ENCODE peak calls at places on chromosomes 11 and 22, in nine cellular contexts. A is activated naive CD4-positive, alpha-beta T cell; J is M059J; C is uterus; H is AG09309; N is neural crest cell; K is astrocyte; X is activated T-helper 2 cell treated with anti-CD3 and anti-CD28 coated beads, Interferon-gamma antibody, Interleukin-2, Interleukin-4, amounts not matched to agents 10 μg/mL and 5 μg/mL and 100 μg/mL, durations not matched to agents 14 hours and 24 hours and 36 hours; U is EH. T is an unnamed sample.

GRCh38 chr11:78499971-78500370 is 74.7 kb downstream of the NARS2 start:
- DNase-seq in H (no peak), N (no peak), X (no peak), C (no peak), U (peak; percentile 12), J (no peak), K (peak; percentile 19), A (no peak), T (no peak)

GRCh38 chr11:111569476-111569875 is 29.0 kb downstream of the LAYN start:
- DNase-seq in K (peak; percentile 41), N (no peak), C (no peak), X (no peak), A (no peak), H (no peak), J (no peak), U (peak; percentile 57), T (no peak)

GRCh38 chr11:76788661-76789442 is 5.7 kb downstream of the TSKU start:
- DNase-seq in C (peak; percentile 21), N (no peak), U (no peak), X (no peak), J (peak; percentile 43), H (no peak), K (no peak), A (no peak), T (peak; percentile 23)

GRCh38 chr11:94768602-94769511 is 701 bp downstream of the AMOTL1 start:
- DNase-seq in C (peak; percentile 38), X (no peak), H (no peak), J (peak; percentile 53), N (peak; percentile 26), U (peak; percentile 56), A (no peak), K (peak; percentile 32), T (no peak)

GRCh38 chr22:29661355-29661754 is 57.9 kb downstream of the NF2 start:
- DNase-seq in N (no peak), X (no peak), H (no peak), J (no peak), U (peak; percentile 35), C (no peak), K (peak; percentile 24), A (no peak), T (no peak)

GRCh38 chr22:37563153-37564081 is 3.1 kb downstream of the CDC42EP1 start:
- DNase-seq in C (peak; percentile 96), J (peak; percentile 96), H (peak; percentile 78), U (peak; percentile 98), K (peak; percentile 96), N (no peak), A (no peak), X (no peak), T (peak; percentile 92)

GRCh38 chr11:57761301-57762234 is at the start of gene CTNND1:
- DNase-seq in N (peak; percentile 63), U (peak; percentile 98), K (peak; percentile 96), J (peak; percentile 98), H (peak; percentile 93), X (no peak), C (peak; percentile 95), A (no peak), T (peak; percentile 69)

GRCh38 chr11:58578136-58578634 is 678 bp upstream of the ZFP91 start:
- DNase-seq in K (peak; percentile 97), A (peak; percentile 92), X (peak; percentile 92), J (peak; percentile 99), N (peak; percentile 86), C (peak; percentile 97), U (peak; percentile 99), H (peak; percentile 97), T (peak; percentile 92)

GRCh38 chr11:62387381-62387780 is 31.5 kb upstream of the SCGB1A1 start:
- DNase-seq in A (no peak), H (no peak), C (no peak), J (no peak), N (no peak), X (no peak), U (no peak), K (no peak), T (no peak)

GRCh38 chr22:42743501-42743991 is 22.9 kb upstream of the A4GALT start:
- DNase-seq in H (peak; percentile 69), N (no peak), K (no peak), A (no peak), U (peak; percentile 63), X (no peak), J (peak; percentile 44), C (peak; percentile 79), T (no peak)

GRCh38 chr11:114399490-114399889 is 821 bp downstream of the C11orf71 start:
- DNase-seq in A (no peak), N (no peak), X (no peak), J (no peak), U (no peak), C (no peak), H (no peak), K (no peak), T (no peak)

GRCh38 chr11:34860034-34860433 is 56.1 kb downstream of the APIP start:
- DNase-seq in X (no peak), C (no peak), J (no peak), A (no peak), N (no peak), H (no peak), U (no peak), K (no peak), T (no peak)

GRCh38 chr11:17778352-17778751 is 43.8 kb downstream of the KCNC1 start:
- DNase-seq in H (no peak), K (no peak), U (no peak), J (no peak), C (no peak), X (no peak), A (no peak), N (no peak), T (no peak)

GRCh38 chr22:20106849-20107237 is 9.1 kb upstream of the RANBP1 start:
- DNase-seq in K (no peak), H (no peak), U (no peak), A (no peak), J (no peak), X (no peak), N (no peak), C (no peak), T (no peak)

GRCh38 chr22:44493206-44493605 is 4.8 kb downstream of the RTL6 start:
- DNase-seq in N (no peak), J (no peak), U (no peak), C (no peak), X (no peak), K (no peak), A (no peak), H (no peak), T (no peak)

GRCh38 chr11:34157163-34157562 is 51.7 kb downstream of the NAT10 start:
- DNase-seq in U (no peak), N (no peak), J (no peak), A (no peak), H (no peak), C (no peak), K (no peak), X (no peak), T (no peak)

GRCh38 chr11:4704790-4705334 is 278 bp downstream of the MMP26 start:
- DNase-seq in K (no peak), X (no peak), H (no peak), U (no peak), C (no peak), J (no peak), A (no peak), N (no peak), T (no peak)

GRCh38 chr11:113951487-113951886 is 23.4 kb upstream of the HTR3A start:
- DNase-seq in J (no peak), K (no peak), U (no peak), X (no peak), H (no peak), A (no peak), N (no peak), C (no peak), T (no peak)

GRCh38 chr11:6621711-6622211 is 2.5 kb upstream of the TPP1 start:
- DNase-seq in U (no peak), N (no peak), H (no peak), K (no peak), C (peak; percentile 26), X (no peak), J (no peak), A (no peak), T (no peak)

GRCh38 chr11:90496722-90497121 is 273.9 kb upstream of the CHORDC1 start:
- DNase-seq in C (no peak), H (no peak), J (no peak), U (no peak), X (no peak), N (no peak), A (no peak), K (no peak), T (no peak)

GRCh38 chr22:17441326-17441725 is 72.1 kb downstream of the CECR2 start:
- DNase-seq in K (no peak), H (no peak), A (no peak), X (no peak), J (no peak), U (no peak), N (no peak), C (no peak), T (no peak)

GRCh38 chr22:46547883-46548244 is 10.4 kb upstream of the CELSR1 start:
- DNase-seq in N (no peak), X (no peak), J (peak; percentile 92), A (no peak), C (peak; percentile 51), U (peak; percentile 95), H (peak; percentile 70), K (peak; percentile 87), T (peak; percentile 20)

GRCh38 chr11:15852179-15852578 is 504.2 kb downstream of the SOX6 start:
- DNase-seq in H (no peak), J (no peak), K (no peak), C (no peak), N (no peak), A (no peak), U (no peak), X (no peak), T (no peak)

GRCh38 chr11:10807629-10808552 is 835 bp downstream of the EIF4G2 start:
- DNase-seq in X (peak; percentile 46), U (peak; percentile 74), A (peak; percentile 22), J (peak; percentile 58), N (peak; percentile 28), H (no peak), C (peak; percentile 49), K (peak; percentile 18), T (peak; percentile 19)

GRCh38 chr11:79232346-79232745 is 208.5 kb downstream of the TENM4 start:
- DNase-seq in U (no peak), X (no peak), H (no peak), N (no peak), A (no peak), J (no peak), C (no peak), K (peak; percentile 88), T (no peak)

GRCh38 chr22:48318173-48318572 is 1509.5 kb downstream of the BRD1 start:
- DNase-seq in X (no peak), K (no peak), N (no peak), J (no peak), C (no peak), H (no peak), A (no peak), U (no peak), T (no peak)

GRCh38 chr22:33825761-33826160 is 94.5 kb downstream of the LARGE1 start:
- DNase-seq in U (no peak), X (no peak), C (no peak), K (no peak), H (no peak), J (no peak), N (no peak), A (no peak), T (no peak)

GRCh38 chr11:118263694-118264567 is at the start of gene MPZL2:
- DNase-seq in X (no peak), A (no peak), K (no peak), C (peak; percentile 31), J (peak; percentile 79), N (no peak), U (no peak), H (no peak), T (no peak)

GRCh38 chr11:113242767-113243397 is 71.5 kb upstream of the TTC12 start:
- DNase-seq in K (peak; percentile 63), C (peak; percentile 26), J (no peak), X (peak; percentile 46), U (peak; percentile 53), H (peak; percentile 24), A (no peak), N (no peak), T (peak; percentile 62)

GRCh38 chr11:131667566-131667965 is 297.2 kb downstream of the NTM start:
- DNase-seq in X (no peak), K (no peak), A (no peak), H (no peak), C (no peak), N (no peak), U (no peak), J (no peak), T (no peak)

GRCh38 chr11:61602775-61603569 is 22.1 kb upstream of the SYT7 start:
- DNase-seq in C (peak; percentile 90), U (peak; percentile 88), K (peak; percentile 95), J (peak; percentile 76), H (peak; percentile 94), A (no peak), N (no peak), X (no peak), T (no peak)